ENCODE peak calls at places on chromosome 17, in eight cellular contexts. H is endodermal cell, D is stomach, J is BE2C, I is upper lobe of right lung, T is heart right ventricle, R is neural progenitor cell, C is tibial artery. B is an unnamed sample. For H3K4me1, the result is how much of the 10 kb centered on the place peaks cover.

GRCh38 chr17:28256370-28256769 is 62.6 kb upstream of the TMEM97 start:
- DNase-seq in T (no peak), J (no peak), C (peak), H (no peak), D (no peak), R (no peak), I (no peak), B (no peak)

GRCh38 chr17:41301916-41302901 is at the start of gene KRTAP29-1:
- DNase-seq in D (no peak), J (no peak), H (peak), T (peak), R (no peak), C (no peak), I (no peak), B (no peak)

GRCh38 chr17:4327638-4328037 is 38.8 kb downstream of the UBE2G1 start:
- DNase-seq in I (no peak), C (no peak), D (no peak), J (no peak), T (no peak), R (no peak), H (no peak), B (no peak)

GRCh38 chr17:74892974-74893911 is at the start of gene FADS6:
- DNase-seq in H (peak), J (no peak), I (no peak), C (no peak), T (no peak), D (no peak), R (peak), B (no peak)

GRCh38 chr17:10111907-10112452 is 86.4 kb downstream of the GAS7 start:
- DNase-seq in R (no peak), T (no peak), D (no peak), C (no peak), I (no peak), J (no peak), H (no peak), B (no peak)

GRCh38 chr17:82358467-82359350 is at the start of gene TEX19:
- DNase-seq in H (peak), J (peak), R (no peak), I (no peak), D (no peak), T (no peak), C (no peak), B (no peak)

GRCh38 chr17:27929990-27930389 is 36.8 kb upstream of the LYRM9 start:
- DNase-seq in J (no peak), I (no peak), H (no peak), R (no peak), T (no peak), D (no peak), C (no peak), B (no peak)

GRCh38 chr17:27532269-27533067 is 76.2 kb downstream of the KSR1 start:
- DNase-seq in H (no peak), J (no peak), D (peak), I (peak), R (no peak), T (no peak), C (no peak), B (no peak)

GRCh38 chr17:55398689-55399088 is 22.9 kb downstream of the MMD start:
- DNase-seq in D (no peak), T (no peak), C (no peak), H (no peak), I (no peak), R (no peak), J (no peak), B (no peak)

GRCh38 chr17:28467456-28468025 is 5.9 kb upstream of the SLC13A2 start:
- DNase-seq in J (no peak), C (peak), T (no peak), D (no peak), I (no peak), R (no peak), H (no peak), B (peak)

GRCh38 chr17:45405250-45406086 is 27.2 kb downstream of the ARHGAP27 start:
- DNase-seq in J (peak), D (no peak), H (peak), I (no peak), C (no peak), T (no peak), R (peak), B (no peak)

GRCh38 chr17:30005709-30006320 is 64.4 kb downstream of the EFCAB5 start:
- DNase-seq in J (no peak), H (no peak), D (no peak), T (no peak), I (no peak), C (no peak), R (no peak), B (no peak)

GRCh38 chr17:12637015-12637414 is 28.7 kb upstream of the MYOCD start:
- DNase-seq in C (no peak), T (no peak), H (peak), D (no peak), J (no peak), I (no peak), R (no peak), B (no peak)

GRCh38 chr17:63838586-63839184 is 3.8 kb downstream of the SMARCD2 start:
- DNase-seq in T (peak), H (no peak), C (peak), J (peak), R (no peak), I (peak), D (peak), B (peak)

GRCh38 chr17:60141111-60142018 is 8.4 kb upstream of the CA4 start:
- DNase-seq in I (no peak), T (no peak), H (peak), J (peak), C (no peak), R (peak), D (peak), B (no peak)

GRCh38 chr17:29140051-29140582 is 40.1 kb downstream of the MYO18A start:
- DNase-seq in R (peak), J (peak), H (peak), I (peak), T (peak), D (peak), C (peak), B (peak)

GRCh38 chr17:30236807-30237206 is 1.3 kb upstream of the SLC6A4 start:
- DNase-seq in D (peak), J (peak), C (no peak), R (peak), I (peak), T (peak), H (peak), B (no peak)

GRCh38 chr17:80681215-80681614 is 136.6 kb downstream of the RPTOR start:
- DNase-seq in I (no peak), C (no peak), J (no peak), R (no peak), H (no peak), T (no peak), D (no peak), B (no peak)

GRCh38 chr17:14297161-14297851 is 3.6 kb upstream of the HS3ST3B1 start:
- DNase-seq in T (no peak), I (peak), H (peak), R (peak), C (no peak), D (peak), J (no peak), B (no peak)

GRCh38 chr17:7633093-7633492 is 3.2 kb downstream of the SHBG start:
- DNase-seq in R (no peak), H (peak), I (no peak), C (no peak), D (no peak), T (no peak), J (no peak), B (no peak)

GRCh38 chr17:6712058-6712853 is 913 bp downstream of the SLC13A5 start:
- DNase-seq in D (no peak), J (no peak), C (no peak), H (peak), I (no peak), T (no peak), R (peak), B (no peak)

GRCh38 chr17:40427002-40427491 is 9.4 kb upstream of the TOP2A start:
- DNase-seq in H (no peak), J (no peak), R (no peak), I (peak), C (peak), T (no peak), D (no peak), B (peak)

GRCh38 chr17:66364508-66365203 is 62.2 kb downstream of the PRKCA start:
- DNase-seq in R (no peak), J (no peak), I (no peak), D (no peak), H (no peak), C (no peak), T (no peak), B (no peak)
- H3K4me1 ChIP-seq in R (under half), J (under half), I (under half), D (under half), H (under half), C (under half), T (under half), B (under half)

GRCh38 chr17:9001539-9001938 is 19.8 kb upstream of the NTN1 start:
- DNase-seq in T (no peak), C (no peak), H (no peak), D (no peak), R (no peak), J (no peak), I (no peak), B (no peak)

GRCh38 chr17:9004132-9004960 is 17.0 kb upstream of the NTN1 start:
- DNase-seq in R (peak), H (peak), T (no peak), I (no peak), D (no peak), J (no peak), C (no peak), B (no peak)

GRCh38 chr17:9003355-9004131 is 17.8 kb upstream of the NTN1 start:
- DNase-seq in H (peak), C (peak), T (no peak), I (no peak), D (no peak), J (no peak), R (peak), B (no peak)

GRCh38 chr17:9002236-9002609 is 19.1 kb upstream of the NTN1 start:
- DNase-seq in T (no peak), C (no peak), R (peak), I (no peak), J (no peak), H (peak), D (no peak), B (no peak)

DNA sequence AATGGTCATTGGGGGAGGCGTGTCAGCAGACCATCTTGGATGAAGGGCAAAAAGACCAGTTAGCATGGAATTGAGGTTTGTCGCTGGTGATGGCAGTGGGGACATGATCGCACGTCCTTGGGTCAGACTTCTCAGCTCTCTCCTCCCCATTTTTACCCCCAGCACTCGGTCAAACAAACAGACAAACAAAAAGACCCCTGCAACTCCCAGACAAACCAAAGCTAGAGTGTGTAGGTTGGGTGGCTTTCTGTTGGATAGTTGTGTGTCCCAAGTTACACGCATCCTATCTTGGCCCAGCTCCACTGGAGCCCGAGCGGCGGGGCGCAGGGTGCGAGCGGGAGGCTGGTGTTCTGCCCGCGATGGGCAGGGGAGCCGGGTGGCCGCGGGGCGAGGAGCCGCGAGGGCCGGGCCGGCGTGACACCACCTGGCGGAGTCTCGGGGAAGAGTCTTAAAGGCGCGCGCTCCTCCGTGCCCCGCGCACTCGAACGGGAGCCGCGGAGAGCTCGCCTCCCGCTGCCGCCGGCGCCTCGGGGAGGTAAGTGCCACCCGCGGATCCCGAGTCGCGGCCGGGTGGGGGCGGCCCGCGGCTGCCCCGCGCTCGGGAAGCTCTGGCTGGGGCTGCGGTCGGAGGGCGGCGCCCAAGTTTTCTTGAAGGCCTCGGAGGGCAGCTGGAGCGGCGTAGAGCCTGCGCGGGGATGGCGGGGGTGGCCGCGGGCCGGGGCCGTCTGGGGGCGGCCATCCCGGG is 18.5 kb upstream of the NTN1 start:
- DNase-seq in J (no peak), C (peak), I (no peak), R (peak), H (peak), T (no peak), D (no peak), B (no peak)
- H3K4me1 ChIP-seq in J (under half), C (under half), I (under half), R (under half), H (under half), T (under half), D (under half), B (under half)

DNA sequence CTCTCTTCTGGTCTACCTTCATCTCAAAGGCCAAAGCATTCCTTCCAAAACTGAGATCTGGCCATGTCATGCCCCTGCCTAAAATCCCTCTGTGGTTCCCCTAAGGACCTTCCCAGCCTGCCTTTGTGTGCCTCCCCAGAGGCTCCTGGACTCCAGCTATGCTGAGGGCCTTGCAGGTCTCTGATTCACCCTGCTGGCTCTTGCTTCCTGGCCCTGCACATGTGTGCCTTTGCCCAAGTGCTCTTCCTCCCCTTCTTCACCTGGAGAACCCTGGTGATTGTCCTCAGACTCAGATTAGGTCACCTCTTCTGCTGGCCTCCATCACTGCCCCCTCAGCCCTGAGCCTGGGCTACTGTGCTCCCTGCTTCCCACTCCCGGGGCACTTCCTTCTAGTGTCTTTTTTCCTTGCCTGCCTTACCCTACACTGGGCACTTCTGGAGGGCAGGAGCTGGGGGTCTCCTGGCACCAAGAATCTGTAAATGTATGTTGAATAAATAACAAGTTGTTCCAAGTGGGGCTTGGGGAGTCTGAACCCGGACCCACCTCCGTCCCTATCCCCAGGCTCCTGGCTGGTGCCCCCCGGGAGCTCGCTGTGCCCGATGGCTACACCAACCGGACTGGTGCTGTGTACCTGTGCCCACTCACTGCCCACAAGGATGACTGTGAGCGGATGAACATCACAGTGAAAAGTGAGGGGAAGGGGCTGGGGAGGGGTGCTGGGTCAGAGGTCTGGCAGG is 7.8 kb downstream of the ITGA3 start:
- DNase-seq in C (no peak), R (no peak), D (no peak), T (no peak), I (no peak), H (peak), J (no peak), B (no peak)
- H3K4me1 ChIP-seq in C (half or more), R (under half), D (half or more), T (half or more), I (half or more), H (under half), J (under half), B (half or more)

GRCh38 chr17:78897639-78897996 is 5.4 kb downstream of the CEP295NL start:
- DNase-seq in R (no peak), H (no peak), D (no peak), T (no peak), C (no peak), J (no peak), I (no peak), B (no peak)

GRCh38 chr17:78896834-78897638 is 6.0 kb downstream of the CEP295NL start:
- DNase-seq in T (no peak), C (no peak), H (no peak), R (no peak), I (no peak), J (no peak), D (no peak), B (no peak)

GRCh38 chr17:78895322-78895721 is 7.7 kb downstream of the CEP295NL start:
- DNase-seq in C (no peak), J (no peak), T (no peak), R (no peak), H (no peak), D (no peak), I (no peak), B (no peak)

GRCh38 chr17:78898075-78898836 is 4.7 kb downstream of the CEP295NL start:
- DNase-seq in R (no peak), I (no peak), D (no peak), T (no peak), J (no peak), C (no peak), H (no peak), B (no peak)

DNA sequence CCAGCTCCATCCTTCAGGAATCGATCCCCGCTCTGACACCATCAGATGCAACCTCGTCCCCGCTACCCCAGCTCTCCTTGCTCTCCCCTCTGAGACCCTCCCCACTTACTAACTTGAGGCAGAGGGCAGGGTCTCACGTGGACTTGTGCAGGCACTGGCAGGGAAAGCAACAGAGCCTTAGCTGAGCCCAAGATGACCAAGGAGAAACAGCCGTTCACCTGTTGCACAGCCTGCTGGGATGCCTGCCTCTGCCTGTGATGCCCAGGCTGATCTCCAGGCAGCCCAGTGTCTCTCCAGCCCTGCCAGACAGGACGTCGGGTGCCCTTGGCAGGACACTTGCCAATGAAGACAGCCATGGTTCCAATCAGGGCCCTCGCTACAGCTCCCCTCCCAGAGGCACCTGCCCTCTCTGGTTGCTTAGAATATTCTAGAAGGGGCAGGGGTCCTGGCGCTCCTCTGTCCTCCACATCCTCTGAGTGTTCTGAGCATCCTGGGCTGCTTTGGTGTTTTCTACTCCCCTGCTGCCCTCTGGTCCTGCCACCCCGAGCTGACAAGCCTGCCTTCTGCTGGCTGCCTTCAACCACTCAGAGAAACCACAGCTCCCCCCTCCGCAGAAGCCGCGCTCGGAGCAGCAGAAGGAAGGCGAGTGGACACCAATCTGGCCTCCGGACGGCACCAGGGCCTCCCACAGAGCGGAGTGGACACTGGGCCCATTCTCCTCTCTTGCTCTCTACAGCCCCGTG is 6.7 kb downstream of the CEP295NL start:
- DNase-seq in R (no peak), H (no peak), C (no peak), D (no peak), T (no peak), J (no peak), I (no peak), B (no peak)
- H3K4me1 ChIP-seq in R (under half), H (under half), C (half or more), D (under half), T (under half), J (under half), I (half or more), B (half or more)

GRCh38 chr17:57867126-57867525 is 17.3 kb upstream of the MRPS23 start:
- DNase-seq in C (no peak), T (no peak), J (no peak), R (no peak), H (no peak), D (no peak), I (no peak), B (no peak)
- H3K4me1 ChIP-seq in C (under half), T (under half), J (under half), R (under half), H (under half), D (under half), I (under half), B (under half)

GRCh38 chr17:954431-955164 is 25.0 kb downstream of the NXN start:
- DNase-seq in C (no peak), I (no peak), T (no peak), D (no peak), H (peak), R (no peak), J (no peak), B (no peak)
- H3K4me1 ChIP-seq in C (under half), I (under half), T (under half), D (under half), H (under half), R (under half), J (under half), B (under half)

DNA sequence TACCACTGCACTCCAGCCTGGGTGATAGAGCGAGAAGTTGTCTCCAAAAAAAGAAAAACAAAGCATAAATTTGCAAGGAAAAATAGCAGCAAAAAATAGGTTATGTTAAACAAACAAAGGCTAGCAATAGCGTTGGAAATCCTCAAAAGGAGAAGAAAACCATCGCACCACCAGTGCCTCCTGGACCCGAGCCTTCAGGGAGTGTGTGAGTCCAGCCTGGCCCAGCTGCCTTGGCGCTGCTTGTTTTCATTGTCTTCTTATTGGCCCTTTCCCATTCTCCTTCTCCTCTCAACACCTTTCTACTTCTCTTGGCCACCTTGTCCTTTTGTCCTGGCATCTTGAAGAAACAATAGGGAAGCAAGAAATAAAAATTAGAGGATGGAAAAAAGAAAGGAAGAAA is 4.5 kb upstream of the UBALD2 start:
- DNase-seq in H (no peak), R (no peak), I (no peak), T (no peak), D (no peak), C (no peak), J (no peak), B (no peak)
- H3K4me1 ChIP-seq in H (under half), R (under half), I (under half), T (under half), D (half or more), C (under half), J (under half), B (half or more)

GRCh38 chr17:17698371-17698770 is 17.1 kb downstream of the RAI1 start:
- DNase-seq in C (no peak), T (no peak), H (peak), J (no peak), I (no peak), R (peak), D (no peak), B (no peak)
- H3K4me1 ChIP-seq in C (half or more), T (under half), H (under half), J (under half), I (half or more), R (under half), D (half or more), B (half or more)

GRCh38 chr17:2962729-2963128 is 100.7 kb downstream of the OR1D5 start:
- DNase-seq in R (no peak), D (no peak), J (no peak), H (no peak), I (peak), T (no peak), C (peak), B (peak)
- H3K4me1 ChIP-seq in R (under half), D (under half), J (under half), H (under half), I (under half), T (under half), C (under half), B (under half)